ENCODE peak calls at places on chromosomes 5 and 9, in six cellular contexts. One of them, this sample, is unnamed.

GRCh38 chr5:56516936-56517521 is 283.9 kb upstream of the ANKRD55 start:
- DNase-seq in K562: peak; percentile 12
- DNase-seq in GM12878: no peak
- DNase-seq in H1: no peak
- DNase-seq in HepG2: peak; percentile 67
- DNase-seq in WTC11: no peak
- DNase-seq in this sample: no peak

GRCh38 chr9:137286980-137287383 is 9.5 kb downstream of the TOR4A start:
- DNase-seq in WTC11: peak; percentile 75
- DNase-seq in HepG2: peak; percentile 68
- DNase-seq in GM12878: no peak
- DNase-seq in K562: peak; percentile 86
- DNase-seq in H1: peak; percentile 68
- DNase-seq in this sample: peak; percentile 85

GRCh38 chr5:127934791-127935256 is 148.7 kb upstream of the SLC12A2 start:
- DNase-seq in HepG2: peak; percentile 97
- DNase-seq in WTC11: no peak
- DNase-seq in GM12878: no peak
- DNase-seq in K562: no peak
- DNase-seq in H1: no peak
- DNase-seq in this sample: peak; percentile 82

GRCh38 chr5:123545506-123545905 is 33.5 kb downstream of the CSNK1G3 start:
- DNase-seq in H1: no peak
- DNase-seq in K562: peak; percentile 45
- DNase-seq in HepG2: no peak
- DNase-seq in GM12878: no peak
- DNase-seq in WTC11: peak; percentile 26
- DNase-seq in this sample: peak; percentile 65

GRCh38 chr5:9188131-9188530 is 357.7 kb downstream of the SEMA5A start:
- DNase-seq in GM12878: no peak
- DNase-seq in WTC11: no peak
- DNase-seq in H1: no peak
- DNase-seq in K562: no peak
- DNase-seq in HepG2: no peak
- DNase-seq in this sample: no peak

GRCh38 chr5:9540791-9541190 is 5.1 kb downstream of the SEMA5A start:
- DNase-seq in H1: no peak
- DNase-seq in GM12878: no peak
- DNase-seq in HepG2: no peak
- DNase-seq in WTC11: no peak
- DNase-seq in K562: no peak
- DNase-seq in this sample: no peak

GRCh38 chr5:32780508-32780919 is 69.4 kb downstream of the NPR3 start:
- DNase-seq in HepG2: no peak
- DNase-seq in H1: no peak
- DNase-seq in K562: no peak
- DNase-seq in GM12878: no peak
- DNase-seq in WTC11: no peak
- DNase-seq in this sample: no peak

GRCh38 chr5:12343543-12343942 is 439.3 kb upstream of the CTNND2 start:
- DNase-seq in K562: no peak
- DNase-seq in GM12878: no peak
- DNase-seq in WTC11: no peak
- DNase-seq in H1: no peak
- DNase-seq in HepG2: no peak
- DNase-seq in this sample: no peak

GRCh38 chr9:78001946-78002731 is 29.5 kb downstream of the GNAQ start:
- DNase-seq in K562: peak; percentile 45
- DNase-seq in HepG2: peak; percentile 40
- DNase-seq in WTC11: no peak
- DNase-seq in GM12878: no peak
- DNase-seq in H1: no peak
- DNase-seq in this sample: no peak

GRCh38 chr5:40547557-40547956 is 132.2 kb upstream of the PTGER4 start:
- DNase-seq in H1: no peak
- DNase-seq in HepG2: no peak
- DNase-seq in WTC11: no peak
- DNase-seq in K562: no peak
- DNase-seq in GM12878: no peak
- DNase-seq in this sample: no peak

GRCh38 chr5:109451161-109451560 is 41.4 kb upstream of the PJA2 start:
- DNase-seq in GM12878: no peak
- DNase-seq in H1: no peak
- DNase-seq in K562: no peak
- DNase-seq in WTC11: no peak
- DNase-seq in HepG2: no peak
- DNase-seq in this sample: no peak

GRCh38 chr5:125607018-125607417 is 816.2 kb upstream of the GRAMD2B start:
- DNase-seq in K562: no peak
- DNase-seq in HepG2: no peak
- DNase-seq in WTC11: no peak
- DNase-seq in GM12878: no peak
- DNase-seq in H1: no peak
- DNase-seq in this sample: no peak

GRCh38 chr5:142215915-142216681 is 107.5 kb downstream of the NDFIP1 start:
- DNase-seq in WTC11: no peak
- DNase-seq in K562: no peak
- DNase-seq in HepG2: peak; percentile 54
- DNase-seq in H1: no peak
- DNase-seq in GM12878: no peak
- DNase-seq in this sample: no peak

GRCh38 chr5:135565691-135566421 is 12.9 kb downstream of the CXCL14 start:
- DNase-seq in K562: peak; percentile 82
- DNase-seq in WTC11: peak; percentile 88
- DNase-seq in HepG2: peak; percentile 42
- DNase-seq in H1: peak; percentile 95
- DNase-seq in GM12878: no peak
- DNase-seq in this sample: peak; percentile 86

GRCh38 chr5:10632110-10632903 is 68.4 kb downstream of the ANKRD33B start:
- DNase-seq in WTC11: no peak
- DNase-seq in K562: no peak
- DNase-seq in HepG2: no peak
- DNase-seq in H1: no peak
- DNase-seq in GM12878: peak; percentile 92
- DNase-seq in this sample: no peak

GRCh38 chr9:68750786-68751185 is 45.7 kb downstream of the PIP5K1B start:
- DNase-seq in GM12878: no peak
- DNase-seq in H1: no peak
- DNase-seq in WTC11: no peak
- DNase-seq in K562: no peak
- DNase-seq in HepG2: peak; percentile 23
- DNase-seq in this sample: peak; percentile 45

GRCh38 chr5:72110401-72111013 is 3.2 kb downstream of the MAP1B start:
- DNase-seq in K562: peak; percentile 12
- DNase-seq in GM12878: no peak
- DNase-seq in WTC11: no peak
- DNase-seq in H1: no peak
- DNase-seq in HepG2: no peak
- DNase-seq in this sample: peak; percentile 11

GRCh38 chr9:4614627-4615026 is 47.5 kb upstream of the PLPP6 start:
- DNase-seq in K562: no peak
- DNase-seq in H1: no peak
- DNase-seq in HepG2: peak; percentile 3
- DNase-seq in GM12878: no peak
- DNase-seq in WTC11: no peak
- DNase-seq in this sample: no peak

GRCh38 chr9:122900791-122901190 is 4.4 kb downstream of the RC3H2 start:
- DNase-seq in GM12878: no peak
- DNase-seq in H1: no peak
- DNase-seq in WTC11: no peak
- DNase-seq in HepG2: no peak
- DNase-seq in K562: no peak
- DNase-seq in this sample: no peak

GRCh38 chr5:60960591-60960990 is 15.6 kb downstream of the NDUFAF2 start:
- DNase-seq in H1: no peak
- DNase-seq in HepG2: no peak
- DNase-seq in K562: peak; percentile 32
- DNase-seq in GM12878: no peak
- DNase-seq in WTC11: no peak
- DNase-seq in this sample: peak; percentile 55

GRCh38 chr9:37221489-37222106 is 101.2 kb downstream of the ZCCHC7 start:
- DNase-seq in HepG2: no peak
- DNase-seq in K562: no peak
- DNase-seq in H1: no peak
- DNase-seq in GM12878: no peak
- DNase-seq in WTC11: no peak
- DNase-seq in this sample: no peak

GRCh38 chr9:129285979-129286772 is 108.1 kb upstream of the IER5L start:
- DNase-seq in K562: no peak
- DNase-seq in WTC11: no peak
- DNase-seq in HepG2: no peak
- DNase-seq in GM12878: no peak
- DNase-seq in H1: peak; percentile 43
- DNase-seq in this sample: no peak

GRCh38 chr5:140401362-140402257 is at the start of gene ANKHD1:
- DNase-seq in GM12878: peak; percentile 100
- DNase-seq in WTC11: peak; percentile 98
- DNase-seq in HepG2: peak; percentile 100
- DNase-seq in H1: peak; percentile 91
- DNase-seq in K562: peak; percentile 100
- DNase-seq in this sample: peak; percentile 100

GRCh38 chr5:122316652-122317051 is 4.6 kb downstream of the SNCAIP start:
- DNase-seq in HepG2: no peak
- DNase-seq in WTC11: no peak
- DNase-seq in GM12878: no peak
- DNase-seq in K562: no peak
- DNase-seq in H1: no peak
- DNase-seq in this sample: no peak

GRCh38 chr5:169302491-169303118 is 1.7 kb upstream of the SLIT3 start:
- DNase-seq in H1: peak; percentile 83
- DNase-seq in WTC11: peak; percentile 81
- DNase-seq in GM12878: peak; percentile 2
- DNase-seq in K562: peak; percentile 78
- DNase-seq in HepG2: peak; percentile 44
- DNase-seq in this sample: peak; percentile 88

DNA sequence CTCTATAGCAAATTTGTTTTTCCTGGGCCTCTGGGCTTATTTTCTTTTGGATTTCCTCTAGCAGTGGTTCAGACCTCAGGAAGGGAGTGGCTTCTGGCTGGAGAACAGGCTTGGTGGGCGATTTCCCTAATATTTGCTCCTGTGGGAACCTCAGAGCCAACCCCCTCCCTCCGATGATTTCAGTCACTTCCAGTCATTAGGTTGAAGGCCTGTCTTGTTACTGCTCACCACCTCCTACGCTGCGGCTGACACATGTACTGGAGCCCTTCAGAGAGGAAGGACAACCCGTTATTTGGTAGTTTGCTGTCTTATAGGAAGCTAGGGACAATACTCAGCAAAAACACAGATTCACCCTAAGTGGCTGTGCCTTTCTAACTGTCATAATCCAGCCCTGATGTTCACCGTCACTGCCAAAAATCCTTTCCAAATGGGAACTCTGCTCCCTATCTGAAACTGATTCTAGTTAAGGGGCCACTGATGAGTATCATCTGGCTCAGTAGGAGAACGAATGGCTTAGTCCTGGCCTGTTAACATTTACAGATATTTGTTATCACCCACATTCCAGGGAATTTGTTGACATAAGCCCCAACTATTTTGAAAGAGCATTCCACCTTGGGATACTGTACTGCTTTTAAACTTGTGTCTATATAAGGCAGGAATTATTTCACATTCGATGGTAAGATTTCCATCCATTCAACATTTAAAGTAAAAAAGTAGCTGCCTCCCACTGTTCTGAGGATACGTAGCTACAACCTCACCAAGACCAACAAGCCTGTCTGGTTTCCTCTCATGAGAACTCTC is 29.3 kb upstream of the ANKH start:
- DNase-seq in H1: no peak
- DNase-seq in HepG2: peak; percentile 63
- DNase-seq in WTC11: no peak
- DNase-seq in GM12878: no peak
- DNase-seq in K562: peak; percentile 12
- DNase-seq in this sample: no peak
- TF ChIP-seq CREB1 in H1: no peak
- TF ChIP-seq CREB1 in HepG2: no peak
- TF ChIP-seq CREB1 in WTC11: no peak
- TF ChIP-seq CREB1 in GM12878: no peak
- TF ChIP-seq CREB1 in K562: no peak
- TF ChIP-seq CREB1 in this sample: no peak

GRCh38 chr9:33751536-33752129 is 43.7 kb upstream of the PRSS3 start:
- DNase-seq in H1: no peak
- DNase-seq in K562: no peak
- DNase-seq in WTC11: no peak
- DNase-seq in GM12878: no peak
- DNase-seq in HepG2: no peak
- DNase-seq in this sample: no peak
- TF ChIP-seq CREB1 in H1: no peak
- TF ChIP-seq CREB1 in K562: no peak
- TF ChIP-seq CREB1 in WTC11: no peak
- TF ChIP-seq CREB1 in GM12878: no peak
- TF ChIP-seq CREB1 in HepG2: no peak
- TF ChIP-seq CREB1 in this sample: no peak

GRCh38 chr5:83473344-83474169 is 2.0 kb downstream of the VCAN start:
- DNase-seq in K562: peak; percentile 77
- DNase-seq in HepG2: no peak
- DNase-seq in GM12878: peak; percentile 24
- DNase-seq in H1: peak; percentile 96
- DNase-seq in WTC11: peak; percentile 97
- DNase-seq in this sample: peak; percentile 98
- TF ChIP-seq CREB1 in K562: peak; percentile 38
- TF ChIP-seq CREB1 in HepG2: no peak
- TF ChIP-seq CREB1 in GM12878: no peak
- TF ChIP-seq CREB1 in H1: no peak
- TF ChIP-seq CREB1 in WTC11: no peak
- TF ChIP-seq CREB1 in this sample: peak; percentile 28

GRCh38 chr5:5303242-5303641 is 119.2 kb upstream of the ICE1 start:
- DNase-seq in HepG2: no peak
- DNase-seq in GM12878: no peak
- DNase-seq in H1: no peak
- DNase-seq in WTC11: no peak
- DNase-seq in K562: no peak
- DNase-seq in this sample: no peak

GRCh38 chr5:5309645-5310044 is 112.8 kb upstream of the ICE1 start:
- DNase-seq in HepG2: no peak
- DNase-seq in H1: no peak
- DNase-seq in K562: no peak
- DNase-seq in GM12878: no peak
- DNase-seq in WTC11: no peak
- DNase-seq in this sample: no peak

GRCh38 chr5:5308319-5308718 is 114.2 kb upstream of the ICE1 start:
- DNase-seq in K562: no peak
- DNase-seq in GM12878: no peak
- DNase-seq in WTC11: no peak
- DNase-seq in H1: no peak
- DNase-seq in HepG2: no peak
- DNase-seq in this sample: no peak

GRCh38 chr5:5304361-5305035 is 118.0 kb upstream of the ICE1 start:
- DNase-seq in K562: no peak
- DNase-seq in H1: no peak
- DNase-seq in HepG2: no peak
- DNase-seq in WTC11: no peak
- DNase-seq in GM12878: no peak
- DNase-seq in this sample: peak; percentile 26

DNA sequence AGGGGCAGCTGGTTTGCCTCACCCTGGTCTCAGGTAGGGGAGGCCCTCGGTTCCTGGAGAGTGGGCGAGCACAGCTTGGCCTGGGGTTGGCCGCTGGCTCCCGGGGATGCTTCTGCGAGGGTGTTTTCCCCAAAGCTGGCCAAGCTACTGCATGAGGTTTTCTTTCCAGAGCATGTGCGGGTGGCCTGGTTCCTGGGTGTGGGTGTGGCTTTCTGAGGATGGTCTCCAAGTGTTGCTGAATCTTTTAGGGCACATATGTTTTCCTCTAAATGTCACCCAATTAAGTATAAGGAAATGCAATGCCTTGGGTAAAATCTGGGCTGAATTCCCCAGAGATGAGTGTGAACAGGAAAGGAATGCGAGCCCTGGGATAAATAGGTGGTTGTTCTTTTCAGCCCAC is 115.8 kb upstream of the ICE1 start:
- DNase-seq in H1: no peak
- DNase-seq in GM12878: no peak
- DNase-seq in WTC11: no peak
- DNase-seq in HepG2: no peak
- DNase-seq in K562: no peak
- DNase-seq in this sample: no peak
- TF ChIP-seq CREB1 in H1: no peak
- TF ChIP-seq CREB1 in GM12878: no peak
- TF ChIP-seq CREB1 in WTC11: no peak
- TF ChIP-seq CREB1 in HepG2: no peak
- TF ChIP-seq CREB1 in K562: no peak
- TF ChIP-seq CREB1 in this sample: no peak

This sample was measured in GM23338.